ENCODE peak calls at places on chromosomes 16 and 17, in ten cellular contexts. U is adrenal gland, R is sigmoid colon, Y is A549, C is NB4, P is right lobe of liver, S is ovary, V is GM12891, E is heart left ventricle, T is prostate gland. K is an unnamed sample.

GRCh38 chr17:64507418-64507766 is 615 bp downstream of the CEP95 start:
- DNase-seq in E (no peak), V (peak; percentile 13), T (peak; percentile 15), C (peak; percentile 80), P (no peak), U (peak; percentile 73), R (no peak), Y (peak; percentile 76), S (no peak), K (peak; percentile 29)

GRCh38 chr16:48617711-48618148 is 7.8 kb upstream of the N4BP1 start:
- DNase-seq in V (no peak), S (peak; percentile 63), T (no peak), C (no peak), P (peak; percentile 39), R (peak; percentile 63), Y (no peak), U (peak; percentile 60), E (peak; percentile 82), K (peak; percentile 35)

GRCh38 chr17:4947411-4948165 is 742 bp downstream of the PFN1 start:
- DNase-seq in E (peak; percentile 76), P (peak; percentile 70), V (peak; percentile 53), S (peak; percentile 63), U (peak; percentile 74), Y (peak; percentile 76), R (peak; percentile 82), T (peak; percentile 33), C (peak; percentile 70), K (peak; percentile 49)

GRCh38 chr16:81314603-81315270 is at the start of gene GAN:
- DNase-seq in P (peak; percentile 96), R (peak; percentile 98), T (peak; percentile 97), Y (peak; percentile 97), U (peak; percentile 98), C (peak; percentile 98), E (peak; percentile 96), S (peak; percentile 93), V (peak; percentile 81), K (peak; percentile 96)

GRCh38 chr16:3984111-3985060 is 103.9 kb upstream of the CREBBP start:
- DNase-seq in E (no peak), Y (no peak), C (no peak), R (no peak), U (no peak), S (no peak), T (no peak), P (no peak), V (no peak), K (no peak)

GRCh38 chr16:81703177-81704155 is 75.6 kb upstream of the PLCG2 start:
- DNase-seq in V (no peak), S (peak; percentile 87), Y (peak; percentile 92), U (peak; percentile 84), R (no peak), P (peak; percentile 14), E (no peak), C (peak; percentile 67), T (no peak), K (no peak)

GRCh38 chr17:57889892-57890856 is 40.3 kb upstream of the MRPS23 start:
- DNase-seq in C (no peak), E (peak; percentile 89), S (peak; percentile 82), R (peak; percentile 97), P (peak; percentile 65), V (no peak), Y (peak; percentile 72), U (peak; percentile 94), T (peak; percentile 82), K (peak; percentile 96)

GRCh38 chr16:87874639-87875472 is 5.5 kb upstream of the SLC7A5 start:
- DNase-seq in C (no peak), U (no peak), S (no peak), Y (no peak), T (no peak), V (no peak), R (no peak), P (no peak), E (no peak), K (no peak)

GRCh38 chr17:74427763-74428153 is 4.1 kb upstream of the GPRC5C start:
- DNase-seq in R (no peak), Y (no peak), V (no peak), E (no peak), U (no peak), T (no peak), C (no peak), P (no peak), S (no peak), K (no peak)

GRCh38 chr17:74424117-74424516 is 7.8 kb upstream of the GPRC5C start:
- DNase-seq in C (no peak), E (no peak), S (no peak), T (no peak), R (no peak), U (no peak), P (no peak), V (no peak), Y (no peak), K (no peak)

GRCh38 chr17:74426551-74427047 is 5.3 kb upstream of the GPRC5C start:
- DNase-seq in V (no peak), C (peak; percentile 71), Y (no peak), S (no peak), E (peak; percentile 24), U (no peak), P (no peak), T (no peak), R (no peak), K (no peak)

GRCh38 chr17:74427048-74427762 is 4.7 kb upstream of the GPRC5C start:
- DNase-seq in R (no peak), V (no peak), E (peak; percentile 55), P (peak; percentile 83), S (peak; percentile 66), T (peak; percentile 82), C (no peak), U (no peak), Y (no peak), K (peak; percentile 86)

GRCh38 chr17:74424658-74425057 is 7.2 kb upstream of the GPRC5C start:
- DNase-seq in U (no peak), T (no peak), V (no peak), C (no peak), R (no peak), Y (no peak), P (no peak), E (peak; percentile 62), S (no peak), K (no peak)
- TF ChIP-seq POLR2A in U (no peak), T (no peak), V (no peak), C (no peak), R (no peak), Y (no peak), P (no peak), E (no peak), S (no peak), K (no peak)

DNA sequence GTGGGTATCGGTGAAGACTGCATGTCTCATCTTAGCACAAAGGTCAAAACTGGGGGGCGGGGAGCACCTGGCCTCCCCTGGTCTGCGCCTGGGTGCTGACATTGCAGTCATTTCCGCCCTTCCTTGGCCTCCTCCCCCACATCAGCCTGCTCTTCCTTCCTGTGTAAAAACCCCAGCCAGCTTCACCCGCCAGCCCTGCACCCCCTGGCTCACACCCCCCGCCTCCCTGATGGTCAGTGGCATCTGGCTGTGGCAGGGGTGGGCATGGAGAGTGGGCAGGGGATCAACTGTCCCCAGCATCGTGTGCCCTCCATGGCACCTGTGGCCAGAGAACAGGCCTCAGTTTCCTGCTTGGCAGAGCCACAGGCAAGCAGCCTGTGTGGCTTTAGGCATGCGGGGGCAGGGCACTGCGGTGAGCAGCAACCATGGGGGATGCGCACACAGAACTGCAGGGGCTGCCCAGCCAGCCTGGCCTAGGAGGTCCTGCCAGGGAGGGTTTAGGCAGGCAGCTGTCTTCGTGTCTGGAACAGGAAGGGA is 26.5 kb upstream of the LASP1NB start:
- DNase-seq in Y (no peak), T (no peak), R (no peak), P (peak; percentile 59), E (peak; percentile 55), V (peak; percentile 96), C (peak; percentile 99), U (no peak), S (no peak), K (no peak)
- TF ChIP-seq POLR2A in Y (no peak), T (no peak), R (no peak), P (no peak), E (no peak), V (peak; percentile 61), C (no peak), U (no peak), S (no peak), K (no peak)

GRCh38 chr17:333626-334396 is 18.8 kb downstream of the RPH3AL start:
- DNase-seq in V (no peak), Y (no peak), E (peak; percentile 83), T (no peak), U (peak; percentile 97), P (peak; percentile 69), S (peak; percentile 97), R (peak; percentile 95), C (no peak), K (peak; percentile 86)
- TF ChIP-seq POLR2A in V (no peak), Y (no peak), E (no peak), T (no peak), U (peak; percentile 88), P (peak; percentile 43), S (peak; percentile 50), R (peak; percentile 38), C (no peak), K (peak; percentile 62)

GRCh38 chr16:2148714-2149629 is 547 bp downstream of the RAB26 start:
- DNase-seq in T (no peak), S (no peak), R (no peak), E (no peak), C (peak; percentile 46), V (no peak), U (no peak), Y (peak; percentile 64), P (no peak), K (peak; percentile 72)

GRCh38 chr16:2147981-2148671 is at the start of gene RAB26:
- DNase-seq in U (peak; percentile 95), R (peak; percentile 93), P (peak; percentile 94), T (peak; percentile 84), V (peak; percentile 57), E (peak; percentile 83), C (peak; percentile 81), Y (peak; percentile 84), S (peak; percentile 71), K (peak; percentile 97)

GRCh38 chr16:2151188-2152091 is 3.0 kb downstream of the RAB26 start:
- DNase-seq in V (no peak), T (no peak), U (no peak), C (peak; percentile 56), E (no peak), S (no peak), R (no peak), Y (peak; percentile 52), P (no peak), K (peak; percentile 15)

GRCh38 chr16:2150418-2151187 is 2.2 kb downstream of the RAB26 start:
- DNase-seq in U (peak; percentile 79), S (no peak), R (no peak), C (peak; percentile 73), V (no peak), P (no peak), E (no peak), Y (peak; percentile 73), T (no peak), K (peak; percentile 78)

DNA sequence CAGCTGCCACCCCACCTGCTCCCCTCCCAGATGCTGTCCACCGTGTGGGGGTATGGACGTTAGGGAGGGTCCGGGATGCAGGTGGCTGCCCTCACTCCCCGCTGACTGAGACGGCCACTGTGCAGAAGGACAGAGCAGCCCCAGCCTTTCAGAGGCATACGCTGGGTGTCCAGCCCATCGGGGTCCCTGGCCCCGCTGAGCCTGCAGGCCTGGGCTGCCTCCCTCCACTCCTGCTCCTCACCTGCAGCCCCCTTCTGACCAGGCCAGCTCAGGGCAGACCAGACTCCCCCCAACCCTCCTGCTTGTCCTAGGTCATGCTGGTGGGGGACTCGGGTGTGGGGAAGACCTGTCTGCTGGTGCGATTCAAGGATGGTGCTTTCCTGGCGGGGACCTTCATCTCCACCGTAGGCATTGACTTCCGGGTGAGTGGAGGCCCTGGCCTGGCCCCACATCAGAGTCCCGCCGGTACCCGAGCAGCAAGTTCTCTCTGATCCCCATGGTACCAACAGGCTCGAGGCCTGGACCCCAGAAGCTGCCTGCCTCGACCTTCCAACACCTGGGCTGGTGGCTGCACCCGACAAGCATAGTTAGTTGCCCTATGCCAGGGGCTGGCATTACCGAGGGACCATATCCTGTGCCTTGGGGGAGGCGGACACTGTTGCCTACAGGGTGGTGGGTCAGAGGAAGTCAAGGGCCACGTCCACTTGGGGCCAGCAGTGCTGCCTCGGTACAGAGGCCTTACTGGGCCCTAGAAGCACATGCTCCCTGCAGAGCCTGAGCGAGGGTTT is 1.4 kb downstream of the RAB26 start:
- DNase-seq in P (no peak), V (no peak), E (no peak), S (no peak), U (no peak), T (no peak), Y (peak; percentile 73), R (no peak), C (peak; percentile 65), K (peak; percentile 41)
- TF ChIP-seq POLR2A in P (no peak), V (no peak), E (no peak), S (no peak), U (no peak), T (no peak), Y (peak; percentile 35), R (no peak), C (peak; percentile 4), K (no peak)

K was measured in body of pancreas.